ENCODE peak calls at places on chromosome 15, in four cellular contexts. One of them, this sample, is unnamed.

GRCh38 chr15:32825219-32825618 is 107.4 kb downstream of the GREM1 start:
- DNase-seq in naive thymus-derived CD8-positive, alpha-beta T cell: no peak
- DNase-seq in HT1080: no peak
- DNase-seq in astrocyte of the spinal cord: no peak
- DNase-seq in this sample: no peak

GRCh38 chr15:99961011-99961441 is 227.8 kb upstream of the LYSMD4 start:
- DNase-seq in HT1080: peak
- DNase-seq in astrocyte of the spinal cord: peak
- DNase-seq in naive thymus-derived CD8-positive, alpha-beta T cell: no peak
- DNase-seq in this sample: no peak

GRCh38 chr15:25241241-25241801 is 197.5 kb downstream of the UBE3A start:
- DNase-seq in HT1080: no peak
- DNase-seq in naive thymus-derived CD8-positive, alpha-beta T cell: no peak
- DNase-seq in astrocyte of the spinal cord: no peak
- DNase-seq in this sample: no peak

GRCh38 chr15:33119263-33119662 is 75.3 kb downstream of the FMN1 start:
- DNase-seq in naive thymus-derived CD8-positive, alpha-beta T cell: no peak
- DNase-seq in HT1080: no peak
- DNase-seq in astrocyte of the spinal cord: no peak
- DNase-seq in this sample: no peak

GRCh38 chr15:31347981-31348803 is 21.6 kb downstream of the KLF13 start:
- DNase-seq in astrocyte of the spinal cord: no peak
- DNase-seq in naive thymus-derived CD8-positive, alpha-beta T cell: no peak
- DNase-seq in HT1080: no peak
- DNase-seq in this sample: no peak

GRCh38 chr15:64893481-64894394 is 18.0 kb upstream of the ANKDD1A start:
- DNase-seq in naive thymus-derived CD8-positive, alpha-beta T cell: peak
- DNase-seq in astrocyte of the spinal cord: peak
- DNase-seq in HT1080: peak
- DNase-seq in this sample: peak

GRCh38 chr15:52558196-52558595 is 10.6 kb downstream of the ARPP19 start:
- DNase-seq in astrocyte of the spinal cord: peak
- DNase-seq in HT1080: peak
- DNase-seq in naive thymus-derived CD8-positive, alpha-beta T cell: no peak
- DNase-seq in this sample: peak

GRCh38 chr15:82186161-82186560 is 76.4 kb downstream of the EFL1 start:
- DNase-seq in naive thymus-derived CD8-positive, alpha-beta T cell: no peak
- DNase-seq in HT1080: no peak
- DNase-seq in astrocyte of the spinal cord: no peak
- DNase-seq in this sample: no peak

GRCh38 chr15:88902846-88903245 is 7.5 kb upstream of the HAPLN3 start:
- DNase-seq in naive thymus-derived CD8-positive, alpha-beta T cell: no peak
- DNase-seq in HT1080: no peak
- DNase-seq in astrocyte of the spinal cord: no peak
- DNase-seq in this sample: no peak

GRCh38 chr15:50071551-50072258 is 47.3 kb downstream of the ATP8B4 start:
- DNase-seq in naive thymus-derived CD8-positive, alpha-beta T cell: no peak
- DNase-seq in HT1080: no peak
- DNase-seq in astrocyte of the spinal cord: no peak
- DNase-seq in this sample: no peak

GRCh38 chr15:58628206-58629057 is 121.1 kb downstream of the ADAM10 start:
- DNase-seq in naive thymus-derived CD8-positive, alpha-beta T cell: no peak
- DNase-seq in astrocyte of the spinal cord: peak
- DNase-seq in HT1080: peak
- DNase-seq in this sample: no peak

GRCh38 chr15:55403531-55403930 is 4.6 kb downstream of the CCPG1 start:
- DNase-seq in HT1080: no peak
- DNase-seq in naive thymus-derived CD8-positive, alpha-beta T cell: no peak
- DNase-seq in astrocyte of the spinal cord: peak
- DNase-seq in this sample: no peak

GRCh38 chr15:91017716-91018115 is 4.7 kb downstream of the VPS33B start:
- DNase-seq in naive thymus-derived CD8-positive, alpha-beta T cell: no peak
- DNase-seq in astrocyte of the spinal cord: no peak
- DNase-seq in HT1080: no peak
- DNase-seq in this sample: no peak

GRCh38 chr15:51322622-51323296 is 15.6 kb downstream of the CYP19A1 start:
- DNase-seq in HT1080: no peak
- DNase-seq in astrocyte of the spinal cord: no peak
- DNase-seq in naive thymus-derived CD8-positive, alpha-beta T cell: no peak
- DNase-seq in this sample: no peak

GRCh38 chr15:80780416-80781221 is 1.4 kb downstream of the CEMIP start:
- DNase-seq in naive thymus-derived CD8-positive, alpha-beta T cell: no peak
- DNase-seq in astrocyte of the spinal cord: peak
- DNase-seq in HT1080: peak
- DNase-seq in this sample: no peak

GRCh38 chr15:45150997-45151396 is 21.2 kb downstream of the DUOX1 start:
- DNase-seq in naive thymus-derived CD8-positive, alpha-beta T cell: no peak
- DNase-seq in HT1080: no peak
- DNase-seq in astrocyte of the spinal cord: no peak
- DNase-seq in this sample: no peak

GRCh38 chr15:60673918-60674558 is 195.1 kb upstream of the ICE2 start:
- DNase-seq in astrocyte of the spinal cord: peak
- DNase-seq in HT1080: peak
- DNase-seq in naive thymus-derived CD8-positive, alpha-beta T cell: no peak
- DNase-seq in this sample: peak

GRCh38 chr15:59838900-59839299 is 149.8 kb upstream of the BNIP2 start:
- DNase-seq in astrocyte of the spinal cord: no peak
- DNase-seq in naive thymus-derived CD8-positive, alpha-beta T cell: no peak
- DNase-seq in HT1080: no peak
- DNase-seq in this sample: no peak

GRCh38 chr15:88629071-88629470 is 7.9 kb downstream of the AEN start:
- DNase-seq in HT1080: no peak
- DNase-seq in astrocyte of the spinal cord: no peak
- DNase-seq in naive thymus-derived CD8-positive, alpha-beta T cell: no peak
- DNase-seq in this sample: no peak

GRCh38 chr15:89002281-89002761 is 85.9 kb upstream of the ABHD2 start:
- DNase-seq in astrocyte of the spinal cord: peak
- DNase-seq in naive thymus-derived CD8-positive, alpha-beta T cell: no peak
- DNase-seq in HT1080: peak
- DNase-seq in this sample: no peak

GRCh38 chr15:68205949-68206539 is 912 bp upstream of the CALML4 start:
- DNase-seq in astrocyte of the spinal cord: no peak
- DNase-seq in naive thymus-derived CD8-positive, alpha-beta T cell: no peak
- DNase-seq in HT1080: no peak
- DNase-seq in this sample: no peak